ENCODE peak calls at places on chromosome 6, in eight cellular contexts. X is HEK293T; I is NCI-H460; W is T-cell; F is A172; K is effector memory CD4-positive, alpha-beta T cell; D is activated gamma-delta T cell treated with Interleukin-2 at 50 U/mL for 16 hours; J is psoas muscle. U is an unnamed sample.

GRCh38 chr6:22320750-22321149 is 23.9 kb upstream of the PRL start:
- DNase-seq in X (no peak), I (no peak), W (no peak), F (peak), K (no peak), D (no peak), J (no peak), U (no peak)

GRCh38 chr6:33976425-33977360 is 169.2 kb downstream of the GRM4 start:
- DNase-seq in X (no peak), I (no peak), W (no peak), F (no peak), K (no peak), D (no peak), J (no peak), U (no peak)

GRCh38 chr6:108260126-108260808 is 573 bp downstream of the SNX3 start:
- DNase-seq in X (peak), I (no peak), W (peak), F (peak), K (no peak), D (peak), J (no peak), U (no peak)

GRCh38 chr6:101303474-101303873 is 90.0 kb upstream of the GRIK2 start:
- DNase-seq in X (no peak), I (no peak), W (no peak), F (no peak), K (no peak), D (no peak), J (no peak), U (no peak)

GRCh38 chr6:6407061-6407723 is 86.7 kb upstream of the F13A1 start:
- DNase-seq in X (no peak), I (no peak), W (no peak), F (no peak), K (no peak), D (no peak), J (no peak), U (no peak)

GRCh38 chr6:85612690-85613474 is 19.2 kb upstream of the SNX14 start:
- DNase-seq in X (no peak), I (no peak), W (no peak), F (no peak), K (no peak), D (no peak), J (no peak), U (no peak)

GRCh38 chr6:169236988-169237387 is 16.7 kb downstream of the THBS2 start:
- DNase-seq in X (no peak), I (no peak), W (no peak), F (no peak), K (no peak), D (no peak), J (no peak), U (no peak)

GRCh38 chr6:35154947-35155346 is 13.8 kb upstream of the TCP11 start:
- DNase-seq in X (no peak), I (no peak), W (no peak), F (no peak), K (no peak), D (no peak), J (no peak), U (no peak)

GRCh38 chr6:148501178-148501590 is 158.5 kb downstream of the SASH1 start:
- DNase-seq in X (peak), I (peak), W (no peak), F (peak), K (no peak), D (no peak), J (peak), U (no peak)

GRCh38 chr6:116536216-116536621 is 9.3 kb downstream of the TRAPPC3L start:
- DNase-seq in X (peak), I (peak), W (no peak), F (peak), K (no peak), D (no peak), J (no peak), U (peak)

U was measured in NCI-H2081 treated with DMSO at 0.1 percent for 48 hours.